ENCODE peak calls at places on chromosomes 1 and 21, in seven cellular contexts. R, X, Q, Y, E, U and J are unnamed samples.

GRCh38 chr1:27559466-27560030 is 44.4 kb downstream of the AHDC1 start:
- DNase-seq in X (no peak), E (no peak), Y (no peak), U (no peak), Q (no peak), R (no peak), J (no peak)

GRCh38 chr1:207412845-207413244 is 41.3 kb upstream of the CR2 start:
- DNase-seq in X (no peak), Y (no peak), Q (no peak), R (no peak), U (no peak), E (no peak), J (no peak)

GRCh38 chr21:44063151-44063912 is 43.9 kb upstream of the PWP2 start:
- DNase-seq in Q (no peak), U (no peak), X (no peak), Y (no peak), E (no peak), R (no peak), J (no peak)

GRCh38 chr1:39852876-39853275 is 30.4 kb downstream of the TRIT1 start:
- DNase-seq in U (no peak), Y (no peak), Q (no peak), X (no peak), E (no peak), R (no peak), J (no peak)

GRCh38 chr1:51644533-51645197 is 27.8 kb downstream of the OSBPL9 start:
- DNase-seq in Y (no peak), R (peak; percentile 21), X (peak; percentile 75), U (no peak), E (no peak), Q (peak; percentile 25), J (no peak)

GRCh38 chr1:176444286-176444685 is 18.7 kb upstream of the PAPPA2 start:
- DNase-seq in E (no peak), Q (no peak), R (no peak), Y (no peak), X (no peak), U (no peak), J (no peak)

GRCh38 chr1:153985984-153986761 is at the start of gene RAB13:
- DNase-seq in E (peak; percentile 89), Q (peak; percentile 94), R (peak; percentile 89), Y (peak; percentile 89), X (peak; percentile 96), U (peak; percentile 81), J (peak; percentile 88)

GRCh38 chr1:7265771-7266371 is 480.6 kb downstream of the CAMTA1 start:
- DNase-seq in X (no peak), E (no peak), R (peak; percentile 92), Y (peak; percentile 95), Q (peak; percentile 90), U (peak; percentile 79), J (no peak)

GRCh38 chr1:93844262-93845045 is 34.6 kb downstream of the DNTTIP2 start:
- DNase-seq in R (peak; percentile 40), Q (peak; percentile 54), E (peak; percentile 65), Y (peak; percentile 43), X (peak; percentile 69), U (peak; percentile 77), J (peak; percentile 62)

GRCh38 chr1:74771913-74772515 is 39.1 kb downstream of the TYW3 start:
- DNase-seq in R (no peak), E (peak; percentile 33), Y (no peak), Q (peak; percentile 1), U (peak; percentile 51), X (no peak), J (no peak)

GRCh38 chr1:244335456-244335855 is 116.3 kb downstream of the ADSS2 start:
- DNase-seq in U (no peak), R (no peak), Q (no peak), E (no peak), X (no peak), Y (no peak), J (no peak)

GRCh38 chr1:92822907-92823306 is 8.9 kb upstream of the RPL5 start:
- DNase-seq in E (no peak), Q (no peak), Y (no peak), U (peak; percentile 89), X (no peak), R (no peak), J (no peak)

GRCh38 chr1:223374064-223374610 is 10.2 kb upstream of the SUSD4 start:
- DNase-seq in R (no peak), E (no peak), X (no peak), Y (no peak), U (no peak), Q (no peak), J (no peak)

GRCh38 chr1:97212671-97213070 is 491.1 kb downstream of the PTBP2 start:
- DNase-seq in Y (no peak), E (no peak), Q (no peak), U (no peak), R (no peak), X (no peak), J (no peak)

GRCh38 chr1:185238447-185238846 is 78.6 kb downstream of the IVNS1ABP start:
- DNase-seq in U (no peak), Q (peak; percentile 7), E (no peak), R (no peak), Y (no peak), X (no peak), J (no peak)

GRCh38 chr1:43366179-43366578 is 1.6 kb downstream of the ELOVL1 start:
- DNase-seq in E (peak; percentile 62), R (peak; percentile 91), X (no peak), U (no peak), Q (no peak), Y (peak; percentile 84), J (no peak)

GRCh38 chr1:113818585-113818984 is 6.3 kb upstream of the RSBN1 start:
- DNase-seq in Q (no peak), Y (no peak), X (no peak), R (no peak), U (no peak), E (no peak), J (no peak)

GRCh38 chr1:245790441-245790840 is 635.7 kb downstream of the KIF26B start:
- DNase-seq in R (no peak), Y (no peak), U (no peak), X (no peak), E (no peak), Q (no peak), J (no peak)

GRCh38 chr1:225886159-225887029 is 2.6 kb downstream of the LEFTY1 start:
- DNase-seq in U (peak; percentile 78), Q (no peak), E (no peak), R (no peak), Y (no peak), X (no peak), J (no peak)
- H3K4me3 ChIP-seq in U (no peak overlapping the region), Q (no peak overlapping the region), E (no peak overlapping the region), R (no peak overlapping the region), Y (no peak overlapping the region), X (no peak overlapping the region), J (no peak overlapping the region)

DNA sequence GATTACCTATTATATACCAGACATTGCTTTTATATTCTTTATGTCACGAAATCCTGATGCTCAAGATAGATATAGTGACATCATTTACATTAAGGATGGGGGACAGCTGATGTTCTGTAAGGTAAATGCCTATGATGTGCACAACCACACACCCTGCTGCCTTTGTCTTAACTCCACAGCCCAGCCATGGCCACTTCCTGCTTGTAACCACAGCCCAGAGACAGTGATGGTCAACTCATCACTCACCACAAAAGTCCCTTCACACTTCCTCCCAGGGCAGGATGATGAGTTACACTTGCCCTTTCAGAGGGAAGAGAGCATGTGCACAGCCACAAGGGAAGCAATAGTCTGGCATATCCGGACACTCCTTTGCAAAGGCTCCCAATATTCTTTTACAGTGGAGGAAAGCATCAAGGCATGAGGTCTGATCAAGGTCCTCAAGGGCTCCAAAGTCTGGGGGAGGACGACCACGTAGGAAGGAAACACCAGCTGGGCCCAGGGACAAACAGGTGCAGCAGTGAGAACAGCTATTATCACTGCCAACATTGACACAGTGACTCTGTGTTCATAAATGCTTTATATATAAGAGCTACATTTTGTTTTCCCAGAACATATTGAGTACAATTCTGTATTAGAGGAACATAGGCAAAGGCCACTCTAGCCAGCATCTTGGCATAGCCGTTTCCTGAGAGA is 53.8 kb downstream of the PLPP3 start:
- DNase-seq in X (no peak), R (peak; percentile 27), E (no peak), Y (peak; percentile 36), U (no peak), Q (no peak), J (no peak)
- TF ChIP-seq EP300 in X (no peak), R (no peak), E (no peak), Y (no peak), U (no peak), Q (no peak), J (no peak)

GRCh38 chr1:61753998-61754508 is 11.8 kb downstream of the PATJ start:
- DNase-seq in U (no peak), X (no peak), E (no peak), Q (no peak), Y (no peak), R (no peak), J (no peak)
- H3K9me3 ChIP-seq in U (no peaks in the 10 kb centered on the region), X (no peaks in the 10 kb centered on the region), E (no peaks in the 10 kb centered on the region), Q (no peaks in the 10 kb centered on the region), Y (no peaks in the 10 kb centered on the region), R (no peaks in the 10 kb centered on the region), J (no peaks in the 10 kb centered on the region)

DNA sequence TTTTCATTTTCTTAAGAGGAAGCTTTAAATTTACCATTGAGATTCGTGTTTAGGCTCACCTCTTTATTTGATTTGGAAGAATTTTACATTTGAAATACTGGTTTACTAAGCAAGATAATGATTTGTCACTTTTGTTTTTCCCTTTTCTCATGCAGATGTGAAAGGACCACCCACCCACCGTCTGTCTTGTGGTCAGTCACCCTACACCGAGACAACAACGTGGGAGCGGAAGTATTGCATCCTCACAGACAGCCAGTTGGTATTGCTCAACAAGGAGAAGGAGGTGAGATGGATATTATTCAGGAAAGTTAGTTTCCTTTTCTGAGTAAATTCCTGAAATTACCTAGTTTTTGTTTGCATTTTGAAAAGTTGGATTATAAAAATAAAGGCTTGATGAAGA is 189.5 kb downstream of the RASAL2 start:
- DNase-seq in Y (no peak), R (no peak), E (no peak), Q (no peak), X (no peak), U (no peak), J (no peak)
- H3K4me3 ChIP-seq in Y (no peak overlapping the region), R (no peak overlapping the region), E (no peak overlapping the region), Q (no peak overlapping the region), X (no peak overlapping the region), U (no peak overlapping the region), J (no peak overlapping the region)